ENCODE peak calls at places on chromosome 14, in four cellular contexts. One of them, this sample, is unnamed.

GRCh38 chr14:43735926-43736325 is 771.2 kb downstream of the FSCB start:
- DNase-seq in progenitor cell of endocrine pancreas: no peak
- DNase-seq in NCI-H1417: no peak
- DNase-seq in naive thymus-derived CD4-positive, alpha-beta T cell: no peak
- DNase-seq in this sample: no peak

GRCh38 chr14:81384900-81385299 is 15.2 kb downstream of the STON2 start:
- DNase-seq in progenitor cell of endocrine pancreas: no peak
- DNase-seq in NCI-H1417: peak; percentile 82
- DNase-seq in naive thymus-derived CD4-positive, alpha-beta T cell: no peak
- DNase-seq in this sample: no peak

GRCh38 chr14:52220924-52221802 is 46.3 kb upstream of the PTGDR start:
- DNase-seq in progenitor cell of endocrine pancreas: no peak
- DNase-seq in NCI-H1417: no peak
- DNase-seq in naive thymus-derived CD4-positive, alpha-beta T cell: peak; percentile 0
- DNase-seq in this sample: no peak

GRCh38 chr14:55756078-55756477 is 176.1 kb downstream of the KTN1 start:
- DNase-seq in progenitor cell of endocrine pancreas: no peak
- DNase-seq in NCI-H1417: no peak
- DNase-seq in naive thymus-derived CD4-positive, alpha-beta T cell: no peak
- DNase-seq in this sample: no peak

GRCh38 chr14:76375484-76375883 is 453 bp upstream of the ESRRB start:
- DNase-seq in progenitor cell of endocrine pancreas: no peak
- DNase-seq in NCI-H1417: peak; percentile 59
- DNase-seq in naive thymus-derived CD4-positive, alpha-beta T cell: no peak
- DNase-seq in this sample: no peak

GRCh38 chr14:63533474-63533873 is 9.7 kb downstream of the PPP2R5E start:
- DNase-seq in progenitor cell of endocrine pancreas: no peak
- DNase-seq in NCI-H1417: no peak
- DNase-seq in naive thymus-derived CD4-positive, alpha-beta T cell: no peak
- DNase-seq in this sample: no peak

GRCh38 chr14:38405851-38406630 is 150.1 kb upstream of the CLEC14A start:
- DNase-seq in progenitor cell of endocrine pancreas: no peak
- DNase-seq in NCI-H1417: peak; percentile 81
- DNase-seq in naive thymus-derived CD4-positive, alpha-beta T cell: no peak
- DNase-seq in this sample: peak; percentile 9

GRCh38 chr14:104678346-104678745 is 11.1 kb upstream of the INF2 start:
- DNase-seq in progenitor cell of endocrine pancreas: no peak
- DNase-seq in NCI-H1417: peak; percentile 80
- DNase-seq in naive thymus-derived CD4-positive, alpha-beta T cell: no peak
- DNase-seq in this sample: peak; percentile 55

GRCh38 chr14:56648508-56649301 is 69.1 kb downstream of the TMEM260 start:
- DNase-seq in progenitor cell of endocrine pancreas: no peak
- DNase-seq in NCI-H1417: peak; percentile 70
- DNase-seq in naive thymus-derived CD4-positive, alpha-beta T cell: no peak
- DNase-seq in this sample: peak; percentile 91

GRCh38 chr14:50520947-50521815 is 11.2 kb downstream of the MAP4K5 start:
- DNase-seq in progenitor cell of endocrine pancreas: no peak
- DNase-seq in NCI-H1417: no peak
- DNase-seq in naive thymus-derived CD4-positive, alpha-beta T cell: no peak
- DNase-seq in this sample: no peak

GRCh38 chr14:68659021-68659931 is 133.6 kb downstream of the ZFP36L1 start:
- DNase-seq in progenitor cell of endocrine pancreas: no peak
- DNase-seq in NCI-H1417: no peak
- DNase-seq in naive thymus-derived CD4-positive, alpha-beta T cell: no peak
- DNase-seq in this sample: no peak

GRCh38 chr14:87994974-87995373 is 2.0 kb upstream of the GALC start:
- DNase-seq in progenitor cell of endocrine pancreas: no peak
- DNase-seq in NCI-H1417: no peak
- DNase-seq in naive thymus-derived CD4-positive, alpha-beta T cell: no peak
- DNase-seq in this sample: no peak

GRCh38 chr14:104085889-104086201 is 345 bp downstream of the ASPG start:
- DNase-seq in progenitor cell of endocrine pancreas: no peak
- DNase-seq in NCI-H1417: no peak
- DNase-seq in naive thymus-derived CD4-positive, alpha-beta T cell: no peak
- DNase-seq in this sample: no peak

GRCh38 chr14:76904100-76904739 is 78.0 kb downstream of the LRRC74A start:
- DNase-seq in progenitor cell of endocrine pancreas: no peak
- DNase-seq in NCI-H1417: no peak
- DNase-seq in naive thymus-derived CD4-positive, alpha-beta T cell: no peak
- DNase-seq in this sample: no peak

GRCh38 chr14:64611358-64612020 is 61.7 kb downstream of the PPP1R36 start:
- DNase-seq in progenitor cell of endocrine pancreas: no peak
- DNase-seq in NCI-H1417: peak; percentile 28
- DNase-seq in naive thymus-derived CD4-positive, alpha-beta T cell: no peak
- DNase-seq in this sample: no peak

GRCh38 chr14:75849496-75849895 is 132.3 kb downstream of the TGFB3 start:
- DNase-seq in progenitor cell of endocrine pancreas: no peak
- DNase-seq in NCI-H1417: no peak
- DNase-seq in naive thymus-derived CD4-positive, alpha-beta T cell: no peak
- DNase-seq in this sample: no peak

GRCh38 chr14:85762523-85762922 is 232.6 kb downstream of the FLRT2 start:
- DNase-seq in progenitor cell of endocrine pancreas: no peak
- DNase-seq in NCI-H1417: peak; percentile 83
- DNase-seq in naive thymus-derived CD4-positive, alpha-beta T cell: no peak
- DNase-seq in this sample: no peak

GRCh38 chr14:29442720-29443119 is 484.9 kb downstream of the PRKD1 start:
- DNase-seq in progenitor cell of endocrine pancreas: no peak
- DNase-seq in NCI-H1417: no peak
- DNase-seq in naive thymus-derived CD4-positive, alpha-beta T cell: no peak
- DNase-seq in this sample: no peak

GRCh38 chr14:39431416-39432178 is 636 bp downstream of the FBXO33 start:
- DNase-seq in progenitor cell of endocrine pancreas: peak; percentile 43
- DNase-seq in NCI-H1417: peak; percentile 74
- DNase-seq in naive thymus-derived CD4-positive, alpha-beta T cell: peak; percentile 55
- DNase-seq in this sample: peak; percentile 28

GRCh38 chr14:71135911-71136310 is 228.7 kb downstream of the PCNX1 start:
- DNase-seq in progenitor cell of endocrine pancreas: no peak
- DNase-seq in NCI-H1417: peak; percentile 10
- DNase-seq in naive thymus-derived CD4-positive, alpha-beta T cell: no peak
- DNase-seq in this sample: no peak

GRCh38 chr14:92712654-92713051 is 35.8 kb downstream of the LGMN start:
- DNase-seq in progenitor cell of endocrine pancreas: no peak
- DNase-seq in NCI-H1417: no peak
- DNase-seq in naive thymus-derived CD4-positive, alpha-beta T cell: no peak
- DNase-seq in this sample: no peak

GRCh38 chr14:45686771-45687170 is 433.8 kb upstream of the MIS18BP1 start:
- DNase-seq in progenitor cell of endocrine pancreas: no peak
- DNase-seq in NCI-H1417: no peak
- DNase-seq in naive thymus-derived CD4-positive, alpha-beta T cell: no peak
- DNase-seq in this sample: no peak

GRCh38 chr14:62451221-62451620 is 594.0 kb downstream of the KCNH5 start:
- DNase-seq in progenitor cell of endocrine pancreas: no peak
- DNase-seq in NCI-H1417: no peak
- DNase-seq in naive thymus-derived CD4-positive, alpha-beta T cell: no peak
- DNase-seq in this sample: no peak

GRCh38 chr14:31265701-31266398 is 58.3 kb upstream of the HECTD1 start:
- DNase-seq in progenitor cell of endocrine pancreas: no peak
- DNase-seq in NCI-H1417: no peak
- DNase-seq in naive thymus-derived CD4-positive, alpha-beta T cell: no peak
- DNase-seq in this sample: no peak

GRCh38 chr14:103130965-103131364 is 7.7 kb downstream of the TNFAIP2 start:
- DNase-seq in progenitor cell of endocrine pancreas: no peak
- DNase-seq in NCI-H1417: peak; percentile 36
- DNase-seq in naive thymus-derived CD4-positive, alpha-beta T cell: no peak
- DNase-seq in this sample: no peak

GRCh38 chr14:29236848-29237247 is 470.3 kb downstream of the FOXG1 start:
- DNase-seq in progenitor cell of endocrine pancreas: no peak
- DNase-seq in NCI-H1417: no peak
- DNase-seq in naive thymus-derived CD4-positive, alpha-beta T cell: no peak
- DNase-seq in this sample: no peak

GRCh38 chr14:95077380-95077779 is 79.9 kb downstream of the DICER1 start:
- DNase-seq in progenitor cell of endocrine pancreas: no peak
- DNase-seq in NCI-H1417: no peak
- DNase-seq in naive thymus-derived CD4-positive, alpha-beta T cell: no peak
- DNase-seq in this sample: no peak

GRCh38 chr14:67186789-67187188 is 2.5 kb upstream of the GARIN2 start:
- DNase-seq in progenitor cell of endocrine pancreas: no peak
- DNase-seq in NCI-H1417: no peak
- DNase-seq in naive thymus-derived CD4-positive, alpha-beta T cell: no peak
- DNase-seq in this sample: no peak

GRCh38 chr14:68874746-68875155 is 81.9 kb upstream of the ZFP36L1 start:
- DNase-seq in progenitor cell of endocrine pancreas: no peak
- DNase-seq in NCI-H1417: no peak
- DNase-seq in naive thymus-derived CD4-positive, alpha-beta T cell: no peak
- DNase-seq in this sample: no peak

GRCh38 chr14:58752782-58753181 is 115.0 kb downstream of the DACT1 start:
- DNase-seq in progenitor cell of endocrine pancreas: no peak
- DNase-seq in NCI-H1417: no peak
- DNase-seq in naive thymus-derived CD4-positive, alpha-beta T cell: no peak
- DNase-seq in this sample: no peak

GRCh38 chr14:106518054-106518943 is 991.9 kb downstream of the TMEM121 start:
- DNase-seq in progenitor cell of endocrine pancreas: no peak
- DNase-seq in NCI-H1417: peak; percentile 5
- DNase-seq in naive thymus-derived CD4-positive, alpha-beta T cell: peak; percentile 86
- DNase-seq in this sample: peak; percentile 2

GRCh38 chr14:84871734-84872133 is 658.2 kb upstream of the FLRT2 start:
- DNase-seq in progenitor cell of endocrine pancreas: no peak
- DNase-seq in NCI-H1417: no peak
- DNase-seq in naive thymus-derived CD4-positive, alpha-beta T cell: no peak
- DNase-seq in this sample: no peak

GRCh38 chr14:64388533-64389243 is 535 bp downstream of the MTHFD1 start:
- DNase-seq in progenitor cell of endocrine pancreas: peak; percentile 15
- DNase-seq in NCI-H1417: peak; percentile 48
- DNase-seq in naive thymus-derived CD4-positive, alpha-beta T cell: no peak
- DNase-seq in this sample: peak; percentile 81